ENCODE peak calls at places on chromosomes 6 and 20, in five cellular contexts. K is hypothalamus; S is activated CD8-positive, alpha-beta memory T cell treated with anti-CD3 and anti-CD28 coated beads for 1 hour; V is stimulated activated CD4-positive, alpha-beta T cell treated with anti-CD3 and anti-CD28 coated beads, Interleukin-15, amount 100 ng/mL, for 1 hour; C is AML-193. I is an unnamed sample.

GRCh38 chr20:5569021-5569420 is 181.2 kb upstream of the SHLD1 start:
- DNase-seq in V (no peak), S (peak; percentile 11), K (peak; percentile 40), C (peak; percentile 58), I (no peak)

GRCh38 chr20:36866681-36867485 is 9.1 kb upstream of the TLDC2 start:
- DNase-seq in C (no peak), V (no peak), K (no peak), S (no peak), I (peak; percentile 46)

GRCh38 chr6:33822575-33823395 is 19.0 kb upstream of the MLN start:
- DNase-seq in C (peak; percentile 5), V (no peak), S (no peak), K (no peak), I (no peak)

GRCh38 chr6:158978752-158979151 is 21.2 kb downstream of the RSPH3 start:
- DNase-seq in C (no peak), S (no peak), K (no peak), V (no peak), I (no peak)

GRCh38 chr6:167826230-167827061 is at the start of gene AFDN:
- DNase-seq in S (peak; percentile 51), V (peak; percentile 52), C (peak; percentile 10), K (peak; percentile 56), I (peak; percentile 71)

GRCh38 chr6:12119085-12119588 is 107.0 kb downstream of the HIVEP1 start:
- DNase-seq in S (no peak), V (no peak), C (no peak), K (no peak), I (no peak)

GRCh38 chr6:13165518-13166186 is 162.7 kb downstream of the TBC1D7 start:
- DNase-seq in V (no peak), S (no peak), K (no peak), C (no peak), I (no peak)

GRCh38 chr6:30712441-30712840 is 4.6 kb downstream of the MDC1 start:
- DNase-seq in C (no peak), V (no peak), S (no peak), K (no peak), I (no peak)

GRCh38 chr6:47371875-47372255 is 62.2 kb upstream of the TNFRSF21 start:
- DNase-seq in S (no peak), V (no peak), K (no peak), C (no peak), I (no peak)

GRCh38 chr20:45679650-45680049 is 9.6 kb upstream of the WFDC11 start:
- DNase-seq in K (no peak), C (no peak), S (no peak), V (no peak), I (no peak)

GRCh38 chr20:2093200-2093781 is 8.3 kb upstream of the STK35 start:
- DNase-seq in V (no peak), S (no peak), K (no peak), C (peak; percentile 21), I (no peak)

GRCh38 chr20:59333928-59334327 is 33.5 kb downstream of the EDN3 start:
- DNase-seq in C (no peak), V (no peak), K (no peak), S (no peak), I (no peak)

GRCh38 chr20:21235713-21236445 is 67.3 kb upstream of the XRN2 start:
- DNase-seq in C (peak; percentile 76), K (peak; percentile 83), S (peak; percentile 35), V (peak; percentile 50), I (peak; percentile 79)

GRCh38 chr6:148565321-148565926 is 181.4 kb upstream of the UST start:
- DNase-seq in C (no peak), S (no peak), V (no peak), K (no peak), I (no peak)

GRCh38 chr20:47764154-47764734 is 21.0 kb downstream of the SULF2 start:
- DNase-seq in K (no peak), V (no peak), C (no peak), S (no peak), I (no peak)

GRCh38 chr6:9851541-9852380 is 563.1 kb downstream of the TFAP2A start:
- DNase-seq in K (no peak), S (no peak), C (peak; percentile 21), V (no peak), I (no peak)

GRCh38 chr6:121847806-121848522 is 412.5 kb downstream of the GJA1 start:
- DNase-seq in S (no peak), K (peak; percentile 43), V (no peak), C (no peak), I (peak; percentile 41)

GRCh38 chr6:26207248-26207801 is 120.1 kb downstream of the HFE start:
- DNase-seq in S (no peak), C (no peak), K (no peak), V (no peak), I (no peak)

GRCh38 chr6:95690328-95690727 is 113.0 kb downstream of the MANEA start:
- DNase-seq in S (no peak), K (no peak), C (no peak), V (no peak), I (no peak)

GRCh38 chr6:67362976-67363375 is 1272.1 kb upstream of the ADGRB3 start:
- DNase-seq in S (no peak), C (no peak), K (no peak), V (no peak), I (no peak)

GRCh38 chr6:167209577-167209975 is 51.8 kb upstream of the GPR31 start:
- DNase-seq in V (no peak), C (no peak), K (no peak), S (no peak), I (no peak)

GRCh38 chr6:161890133-161890833 is 616.4 kb upstream of the AGPAT4 start:
- DNase-seq in C (no peak), K (no peak), V (no peak), S (no peak), I (no peak)

GRCh38 chr6:100257661-100258395 is 206.9 kb downstream of the SIM1 start:
- DNase-seq in S (no peak), K (no peak), V (no peak), C (peak; percentile 93), I (no peak)

GRCh38 chr6:162450358-162450757 is 277.2 kb downstream of the PRKN start:
- DNase-seq in C (no peak), V (no peak), K (no peak), S (no peak), I (no peak)

GRCh38 chr20:63311833-63312243 is 18.9 kb downstream of the COL20A1 start:
- DNase-seq in K (no peak), S (no peak), V (no peak), C (no peak), I (peak; percentile 57)

I was measured in posterior cingulate gyrus.